ENCODE peak calls at places on chromosome 1, in four cellular contexts. D is neural progenitor cell, G is mesendoderm, V is adrenal gland. U is an unnamed sample. For H3K4me1, the result is how much of the 10 kb centered on the place peaks cover.

GRCh38 chr1:87121732-87122163 is 206.9 kb upstream of the LMO4 start:
- DNase-seq in D (no peak), G (no peak), V (no peak), U (no peak)

GRCh38 chr1:155133799-155134281 is 1.8 kb upstream of the SLC50A1 start:
- DNase-seq in D (no peak), G (no peak), V (no peak), U (no peak)

GRCh38 chr1:212760126-212760823 is 31.3 kb downstream of the NSL1 start:
- DNase-seq in D (peak), G (peak), V (no peak), U (peak)

GRCh38 chr1:192489748-192490147 is 85.8 kb upstream of the RGS1 start:
- DNase-seq in D (no peak), G (peak), V (no peak), U (peak)

GRCh38 chr1:68570859-68571258 is 74.0 kb upstream of the DEPDC1 start:
- DNase-seq in D (no peak), G (no peak), V (no peak), U (no peak)

GRCh38 chr1:113552244-113552643 is 161.9 kb downstream of the MAGI3 start:
- DNase-seq in D (no peak), G (no peak), V (no peak), U (peak)

GRCh38 chr1:19413999-19414398 is 71.3 kb downstream of the CAPZB start:
- DNase-seq in D (no peak), G (no peak), V (no peak), U (no peak)

GRCh38 chr1:202247837-202248795 is 54.5 kb downstream of the LGR6 start:
- DNase-seq in D (no peak), G (peak), V (no peak), U (peak)

GRCh38 chr1:153598309-153599172 is 14.4 kb downstream of the S100A16 start:
- DNase-seq in D (no peak), G (peak), V (no peak), U (peak)

GRCh38 chr1:64029037-64029436 is 174.4 kb upstream of the UBE2U start:
- DNase-seq in D (no peak), G (no peak), V (no peak), U (no peak)

GRCh38 chr1:233518344-233518743 is 95.6 kb upstream of the KCNK1 start:
- DNase-seq in D (peak), G (peak), V (peak), U (no peak)

GRCh38 chr1:151047591-151047924 is at the start of gene C1orf56:
- DNase-seq in D (peak), G (peak), V (peak), U (peak)

GRCh38 chr1:159923203-159924024 is 1.9 kb downstream of the TAGLN2 start:
- DNase-seq in D (no peak), G (peak), V (peak), U (peak)

GRCh38 chr1:27382950-27383627 is at the start of gene CD164L2:
- DNase-seq in D (peak), G (peak), V (no peak), U (peak)

GRCh38 chr1:23559136-23559984 is at the start of gene ID3:
- DNase-seq in D (peak), G (peak), V (peak), U (peak)

DNA sequence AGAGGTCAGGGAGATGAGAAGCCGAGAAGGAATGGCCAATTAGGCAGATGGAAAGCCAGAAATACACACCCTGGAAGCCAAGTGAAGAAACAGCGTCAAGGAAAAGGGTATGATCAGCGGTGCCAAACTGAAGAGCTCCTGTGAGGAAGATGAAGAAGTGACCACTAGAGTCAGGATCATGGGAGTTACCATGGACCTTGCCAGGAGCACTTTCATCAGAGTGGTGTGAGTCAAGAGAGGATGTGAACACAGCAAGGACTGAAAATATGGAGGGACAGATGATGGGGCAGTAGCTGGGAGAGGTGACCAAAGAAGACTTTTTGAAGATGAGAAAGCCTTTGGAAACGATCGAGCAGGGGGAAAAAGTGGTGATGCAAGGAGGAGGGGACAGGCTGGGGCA is 50.4 kb downstream of the CD34 start:
- DNase-seq in D (no peak), G (no peak), V (peak), U (no peak)
- H3K4me1 ChIP-seq in D (under half), G (under half), V (half or more), U (under half)

GRCh38 chr1:66770694-66771093 is 18.4 kb downstream of the DYNLT5 start:
- DNase-seq in D (no peak), G (no peak), V (no peak), U (no peak)

GRCh38 chr1:66768935-66769334 is 16.7 kb downstream of the DYNLT5 start:
- DNase-seq in D (no peak), G (no peak), V (no peak), U (no peak)

GRCh38 chr1:66767590-66767989 is 15.3 kb downstream of the DYNLT5 start:
- DNase-seq in D (no peak), G (peak), V (no peak), U (peak)

GRCh38 chr1:66770240-66770639 is 18.0 kb downstream of the DYNLT5 start:
- DNase-seq in D (no peak), G (no peak), V (no peak), U (peak)

GRCh38 chr1:66769512-66770229 is 17.4 kb downstream of the DYNLT5 start:
- DNase-seq in D (no peak), G (no peak), V (no peak), U (no peak)
- H3K4me1 ChIP-seq in D (under half), G (under half), V (under half), U (under half)

GRCh38 chr1:40787733-40788560 is 4.4 kb downstream of the KCNQ4 start:
- DNase-seq in D (no peak), G (no peak), V (no peak), U (peak)
- H3K4me1 ChIP-seq in D (under half), G (under half), V (under half), U (under half)

GRCh38 chr1:55418625-55419024 is 203.5 kb upstream of the USP24 start:
- DNase-seq in D (no peak), G (no peak), V (no peak), U (no peak)
- H3K4me1 ChIP-seq in D (under half), G (under half), V (under half), U (under half)

DNA sequence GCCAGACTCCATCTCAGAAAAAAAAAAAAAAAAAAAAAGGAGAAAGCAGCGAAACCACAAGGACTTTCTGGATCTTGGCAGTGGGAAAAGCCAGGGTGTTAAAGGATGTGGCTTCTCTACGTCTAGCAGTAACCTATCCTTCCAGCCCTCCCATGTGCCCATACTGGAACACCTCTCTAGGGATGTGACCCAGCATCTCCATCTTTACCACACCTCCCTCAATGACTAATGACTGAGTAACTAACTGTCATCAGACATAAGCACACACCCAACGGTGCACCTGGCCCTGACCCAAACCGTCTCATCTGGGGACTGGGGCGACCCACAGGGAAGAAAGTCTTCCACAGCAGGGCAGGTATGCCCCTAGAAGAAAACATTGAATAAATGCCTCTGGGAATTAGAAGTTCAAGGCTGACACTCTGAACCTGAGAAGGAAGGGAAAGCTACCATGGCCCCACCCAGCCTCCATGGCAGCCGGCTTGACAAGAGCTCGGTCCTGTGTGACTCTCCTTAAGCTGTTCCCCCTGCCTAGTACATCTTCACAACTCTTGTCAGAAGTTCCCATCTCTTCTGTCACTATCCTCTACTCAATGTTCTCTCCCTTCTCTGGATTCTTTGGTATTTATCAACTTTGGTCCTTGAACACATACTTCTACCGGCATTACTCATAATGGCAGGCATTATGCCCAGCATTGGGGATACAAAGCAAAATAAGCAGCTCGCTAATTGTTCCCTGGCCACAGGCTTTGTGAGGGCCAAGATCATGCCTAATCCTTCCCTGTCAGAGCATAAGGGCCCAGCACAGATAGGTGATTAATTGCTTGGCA is 14.8 kb upstream of the PAQR6 start:
- DNase-seq in D (no peak), G (no peak), V (peak), U (peak)
- H3K4me1 ChIP-seq in D (under half), G (under half), V (under half), U (under half)

GRCh38 chr1:42935313-42935624 is 23.4 kb downstream of the SLC2A1 start:
- DNase-seq in D (no peak), G (no peak), V (no peak), U (no peak)
- H3K4me1 ChIP-seq in D (under half), G (under half), V (under half), U (under half)

DNA sequence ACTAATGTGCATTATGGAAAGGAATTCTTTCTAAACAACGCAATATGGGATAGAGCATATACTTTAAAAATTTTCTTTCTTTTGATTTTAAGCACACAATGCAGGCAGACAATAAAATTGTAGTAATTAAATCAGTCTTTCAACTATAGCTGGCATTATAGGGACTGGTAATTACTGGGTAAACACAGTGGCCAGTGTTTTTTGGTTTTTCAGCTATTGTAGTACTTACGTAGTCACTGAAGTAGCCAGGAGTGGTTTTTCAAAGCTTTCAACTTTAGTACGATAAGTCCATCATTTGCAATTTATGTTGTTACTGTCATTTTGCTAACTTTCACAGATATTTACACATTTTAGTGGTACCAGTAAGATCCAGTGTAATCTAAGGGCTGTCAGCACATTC is 50.6 kb downstream of the RAB3GAP2 start:
- DNase-seq in D (no peak), G (no peak), V (no peak), U (no peak)
- H3K4me1 ChIP-seq in D (under half), G (under half), V (under half), U (under half)

DNA sequence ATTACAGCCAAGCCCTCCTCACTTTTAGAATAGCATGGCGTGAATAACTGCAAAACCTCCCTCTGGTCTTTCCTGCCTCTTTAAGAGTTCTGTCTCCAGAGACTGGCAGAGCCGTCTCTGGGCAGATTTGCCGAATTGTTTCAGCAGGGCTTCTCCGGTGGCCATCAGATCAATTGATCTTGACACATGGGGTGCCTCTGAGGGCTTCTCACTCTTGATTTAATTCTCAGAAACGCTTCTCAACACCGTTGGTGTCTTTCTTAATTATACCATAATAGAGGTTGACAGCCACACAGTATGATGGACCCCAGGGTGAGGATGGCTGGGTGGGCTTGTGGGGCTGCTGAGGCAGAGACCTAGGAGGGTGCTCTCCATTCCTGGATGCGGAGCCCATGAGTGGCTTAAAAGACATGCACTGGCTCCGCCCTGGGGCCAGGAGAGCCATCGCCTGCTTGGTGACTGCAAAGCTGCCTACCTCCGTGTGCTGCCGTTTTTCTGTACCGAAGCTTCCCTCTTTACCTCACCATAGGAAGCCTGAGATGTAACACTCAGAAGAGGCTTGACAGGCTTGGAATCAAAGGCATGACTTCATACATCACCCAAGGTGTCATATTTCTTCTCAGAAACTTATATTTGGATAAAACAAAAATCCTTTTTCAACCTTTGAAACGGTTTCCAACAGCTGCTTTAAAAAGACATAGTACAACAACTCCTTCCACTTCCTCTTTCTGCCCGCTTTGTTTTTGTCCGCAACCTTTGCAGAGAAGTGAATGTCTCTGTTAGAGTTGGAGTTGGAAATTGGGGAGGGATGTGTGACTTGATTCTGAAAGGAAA is 82.9 kb downstream of the GALNT2 start:
- DNase-seq in D (no peak), G (no peak), V (no peak), U (no peak)
- H3K4me1 ChIP-seq in D (half or more), G (under half), V (half or more), U (under half)

DNA sequence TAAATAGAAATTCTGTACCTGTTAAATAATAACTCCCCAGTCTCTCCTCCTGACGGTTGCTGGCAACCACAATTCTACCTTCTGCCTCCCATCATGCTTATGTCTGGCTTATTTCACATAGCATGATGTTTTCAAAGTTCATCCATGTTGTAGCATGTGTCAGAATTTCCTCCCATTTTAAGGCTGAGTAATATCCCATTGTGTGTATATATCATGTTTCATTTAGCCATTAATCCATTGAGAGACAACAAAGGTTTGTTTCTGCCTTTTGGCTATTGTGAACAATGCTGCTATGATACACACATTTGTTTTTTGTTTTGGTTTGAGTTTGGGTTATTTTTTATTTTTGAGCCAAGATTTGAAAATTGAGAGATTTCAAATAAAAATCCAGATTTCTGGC is 72.0 kb downstream of the LBR start:
- DNase-seq in D (no peak), G (no peak), V (no peak), U (no peak)
- H3K4me1 ChIP-seq in D (under half), G (under half), V (under half), U (under half)

U was measured in osteoblast.